ENCODE peak calls at places on chromosomes 2 and 18, in eight cellular contexts. T is HAP-1; L is activated CD8-positive, alpha-beta memory T cell treated with anti-CD3 and anti-CD28 coated beads for 48 hours; Q is left cardiac atrium; M is neural crest cell; O is HepG2; W is kidney glomerular epithelial cell; P is heart right ventricle. G is an unnamed sample.

GRCh38 chr18:13541621-13542519 is 184.5 kb downstream of the FAM210A start:
- DNase-seq in O (peak), L (no peak), W (no peak), Q (no peak), M (no peak), P (no peak), T (no peak), G (peak)

GRCh38 chr2:50546790-50547189 is 485.1 kb downstream of the NRXN1 start:
- DNase-seq in O (no peak), M (no peak), Q (no peak), P (no peak), L (no peak), T (no peak), W (no peak), G (no peak)

GRCh38 chr2:118834901-118835738 is 12.3 kb downstream of the EN1 start:
- DNase-seq in T (no peak), L (no peak), O (no peak), M (peak), P (no peak), W (no peak), Q (no peak), G (no peak)

GRCh38 chr2:164757934-164758695 is 83.5 kb downstream of the COBLL1 start:
- DNase-seq in Q (no peak), W (peak), M (no peak), P (no peak), T (no peak), L (no peak), O (peak), G (peak)

GRCh38 chr2:169768262-169768995 is 30.2 kb upstream of the SSB start:
- DNase-seq in T (no peak), M (no peak), O (no peak), Q (peak), P (no peak), W (no peak), L (no peak), G (peak)

GRCh38 chr2:84038866-84039265 is 420.2 kb downstream of the SUCLG1 start:
- DNase-seq in O (no peak), L (no peak), W (no peak), T (peak), P (no peak), M (no peak), Q (no peak), G (no peak)

GRCh38 chr2:12107849-12108420 is 361.5 kb downstream of the LPIN1 start:
- DNase-seq in O (no peak), P (no peak), M (no peak), Q (no peak), L (no peak), W (no peak), T (no peak), G (no peak)

GRCh38 chr2:117351396-117351795 is 463.1 kb upstream of the DDX18 start:
- DNase-seq in T (no peak), P (no peak), M (no peak), L (no peak), Q (no peak), W (no peak), O (no peak), G (no peak)

GRCh38 chr18:76922107-76922506 is 99.8 kb downstream of the ZNF236 start:
- DNase-seq in O (peak), W (no peak), M (peak), P (peak), Q (peak), L (no peak), T (peak), G (peak)

GRCh38 chr2:190277234-190278112 is 42.2 kb downstream of the HIBCH start:
- DNase-seq in O (peak), Q (no peak), W (peak), L (no peak), T (peak), P (no peak), M (no peak), G (peak)

GRCh38 chr18:6877288-6877687 is 147.8 kb downstream of the ARHGAP28 start:
- DNase-seq in W (no peak), M (no peak), L (no peak), O (no peak), T (no peak), P (no peak), Q (no peak), G (no peak)

GRCh38 chr2:61789807-61790602 is 63.9 kb downstream of the FAM161A start:
- DNase-seq in W (no peak), T (peak), M (no peak), L (no peak), Q (no peak), O (no peak), P (no peak), G (no peak)

GRCh38 chr18:42155024-42155423 is 200.0 kb downstream of the PIK3C3 start:
- DNase-seq in W (no peak), P (peak), T (no peak), L (no peak), M (no peak), O (no peak), Q (no peak), G (no peak)

GRCh38 chr2:104043864-104044263 is 810.1 kb upstream of the POU3F3 start:
- DNase-seq in L (no peak), W (no peak), P (no peak), O (no peak), T (no peak), Q (no peak), M (no peak), G (no peak)

GRCh38 chr2:233408366-233409285 is 54.3 kb downstream of the DGKD start:
- DNase-seq in O (no peak), L (no peak), P (no peak), T (no peak), M (no peak), Q (no peak), W (no peak), G (peak)

GRCh38 chr2:195500878-195501277 is 156.1 kb upstream of the SLC39A10 start:
- DNase-seq in T (no peak), L (no peak), P (no peak), W (no peak), O (no peak), Q (no peak), M (no peak), G (no peak)

GRCh38 chr2:219886615-219887014 is 259.2 kb downstream of the SLC4A3 start:
- DNase-seq in Q (no peak), L (no peak), M (no peak), P (no peak), W (no peak), O (no peak), T (no peak), G (no peak)

GRCh38 chr2:190405069-190405468 is 3.1 kb upstream of the MFSD6 start:
- DNase-seq in O (no peak), W (no peak), T (no peak), P (no peak), Q (no peak), L (no peak), M (no peak), G (no peak)

GRCh38 chr2:26455037-26455800 is 22.7 kb downstream of the OTOF start:
- DNase-seq in T (no peak), Q (no peak), O (no peak), W (no peak), P (no peak), L (no peak), M (no peak), G (no peak)

GRCh38 chr2:241726459-241726858 is 8.0 kb upstream of the D2HGDH start:
- DNase-seq in W (no peak), M (no peak), O (no peak), T (no peak), P (no peak), Q (no peak), L (no peak), G (no peak)

GRCh38 chr2:128308284-128308731 is 10.4 kb downstream of the HS6ST1 start:
- DNase-seq in M (no peak), Q (peak), P (no peak), O (no peak), L (no peak), T (no peak), W (no peak), G (no peak)

GRCh38 chr2:99754215-99754614 is 264.4 kb upstream of the REV1 start:
- DNase-seq in L (no peak), T (no peak), Q (no peak), M (no peak), P (no peak), O (no peak), W (no peak), G (no peak)

GRCh38 chr18:45733535-45733934 is 9.6 kb downstream of the SLC14A1 start:
- DNase-seq in M (no peak), O (no peak), Q (no peak), L (no peak), P (no peak), T (no peak), W (no peak), G (no peak)

GRCh38 chr2:30807249-30807648 is at the start of gene CAPN13:
- DNase-seq in O (no peak), W (no peak), P (no peak), T (no peak), Q (no peak), M (no peak), L (no peak), G (peak)

GRCh38 chr2:121858406-121858805 is 103.0 kb downstream of the TSN start:
- DNase-seq in M (no peak), L (no peak), W (no peak), T (no peak), Q (no peak), P (no peak), O (no peak), G (no peak)

GRCh38 chr2:146873056-146873455 is 971.8 kb upstream of the ACVR2A start:
- DNase-seq in O (no peak), M (no peak), L (no peak), W (no peak), T (no peak), Q (no peak), P (no peak), G (no peak)

GRCh38 chr18:42508683-42509347 is 553.8 kb downstream of the PIK3C3 start:
- DNase-seq in L (no peak), T (no peak), P (no peak), M (no peak), Q (no peak), W (no peak), O (no peak), G (no peak)

G was measured in small intestine.